ENCODE peak calls at places on chromosomes 11 and 22, in six cellular contexts. One of them, this sample, is unnamed.

GRCh38 chr22:50125029-50125428 is 35.2 kb downstream of the MOV10L1 start:
- DNase-seq in IMR-90: no peak
- DNase-seq in neuronal stem cell: no peak
- DNase-seq in trophoblast cell: no peak
- DNase-seq in mesenchymal stem cell: no peak
- DNase-seq in H1: no peak
- DNase-seq in this sample: no peak

GRCh38 chr11:328012-328411 is 7.4 kb upstream of the IFITM3 start:
- DNase-seq in IMR-90: no peak
- DNase-seq in neuronal stem cell: no peak
- DNase-seq in trophoblast cell: no peak
- DNase-seq in mesenchymal stem cell: no peak
- DNase-seq in H1: no peak
- DNase-seq in this sample: no peak

GRCh38 chr11:107598225-107599139 is 7.5 kb downstream of the ELMOD1 start:
- DNase-seq in IMR-90: no peak
- DNase-seq in neuronal stem cell: no peak
- DNase-seq in trophoblast cell: peak; percentile 41
- DNase-seq in mesenchymal stem cell: peak; percentile 24
- DNase-seq in H1: peak; percentile 69
- DNase-seq in this sample: peak; percentile 77

GRCh38 chr11:120326228-120326627 is 1.1 kb downstream of the TLCD5 start:
- DNase-seq in IMR-90: peak; percentile 86
- DNase-seq in neuronal stem cell: no peak
- DNase-seq in trophoblast cell: peak; percentile 86
- DNase-seq in mesenchymal stem cell: peak; percentile 85
- DNase-seq in H1: no peak
- DNase-seq in this sample: no peak

GRCh38 chr22:19740586-19740985 is 17.2 kb downstream of the GP1BB start:
- DNase-seq in IMR-90: no peak
- DNase-seq in neuronal stem cell: no peak
- DNase-seq in trophoblast cell: no peak
- DNase-seq in mesenchymal stem cell: no peak
- DNase-seq in H1: no peak
- DNase-seq in this sample: no peak

GRCh38 chr11:11076879-11077278 is 219.0 kb upstream of the ZBED5 start:
- DNase-seq in IMR-90: no peak
- DNase-seq in neuronal stem cell: no peak
- DNase-seq in trophoblast cell: no peak
- DNase-seq in mesenchymal stem cell: no peak
- DNase-seq in H1: no peak
- DNase-seq in this sample: no peak

GRCh38 chr11:127470485-127470884 is 469.9 kb upstream of the KIRREL3 start:
- DNase-seq in IMR-90: no peak
- DNase-seq in neuronal stem cell: no peak
- DNase-seq in trophoblast cell: peak; percentile 6
- DNase-seq in mesenchymal stem cell: peak; percentile 24
- DNase-seq in H1: peak; percentile 49
- DNase-seq in this sample: no peak

GRCh38 chr11:12074529-12075195 is 35.7 kb upstream of the MICAL2 start:
- DNase-seq in IMR-90: no peak
- DNase-seq in neuronal stem cell: no peak
- DNase-seq in trophoblast cell: peak; percentile 40
- DNase-seq in mesenchymal stem cell: peak; percentile 57
- DNase-seq in H1: no peak
- DNase-seq in this sample: no peak

GRCh38 chr22:22408731-22409696 is 99.5 kb downstream of the ZNF280B start:
- DNase-seq in IMR-90: peak; percentile 4
- DNase-seq in neuronal stem cell: peak; percentile 21
- DNase-seq in trophoblast cell: peak; percentile 96
- DNase-seq in mesenchymal stem cell: peak; percentile 18
- DNase-seq in H1: peak; percentile 69
- DNase-seq in this sample: peak; percentile 57

GRCh38 chr22:39925273-39925672 is 24.4 kb downstream of the GRAP2 start:
- DNase-seq in IMR-90: no peak
- DNase-seq in neuronal stem cell: no peak
- DNase-seq in trophoblast cell: no peak
- DNase-seq in mesenchymal stem cell: no peak
- DNase-seq in H1: no peak
- DNase-seq in this sample: no peak

GRCh38 chr11:112639469-112639868 is 321.8 kb upstream of the NCAM1 start:
- DNase-seq in IMR-90: no peak
- DNase-seq in neuronal stem cell: no peak
- DNase-seq in trophoblast cell: no peak
- DNase-seq in mesenchymal stem cell: no peak
- DNase-seq in H1: no peak
- DNase-seq in this sample: no peak

GRCh38 chr22:45859231-45860161 is 117.5 kb downstream of the WNT7B start:
- DNase-seq in IMR-90: peak; percentile 21
- DNase-seq in neuronal stem cell: no peak
- DNase-seq in trophoblast cell: peak; percentile 60
- DNase-seq in mesenchymal stem cell: no peak
- DNase-seq in H1: no peak
- DNase-seq in this sample: no peak

GRCh38 chr11:122202951-122203456 is 87.0 kb upstream of the BLID start:
- DNase-seq in IMR-90: peak; percentile 71
- DNase-seq in neuronal stem cell: peak; percentile 50
- DNase-seq in trophoblast cell: peak; percentile 78
- DNase-seq in mesenchymal stem cell: peak; percentile 76
- DNase-seq in H1: peak; percentile 91
- DNase-seq in this sample: peak; percentile 81

GRCh38 chr11:108854366-108854765 is 189.5 kb downstream of the DDX10 start:
- DNase-seq in IMR-90: no peak
- DNase-seq in neuronal stem cell: no peak
- DNase-seq in trophoblast cell: no peak
- DNase-seq in mesenchymal stem cell: peak; percentile 37
- DNase-seq in H1: no peak
- DNase-seq in this sample: no peak

GRCh38 chr22:24161909-24162308 is 19.4 kb upstream of the SUSD2 start:
- DNase-seq in IMR-90: no peak
- DNase-seq in neuronal stem cell: no peak
- DNase-seq in trophoblast cell: no peak
- DNase-seq in mesenchymal stem cell: no peak
- DNase-seq in H1: no peak
- DNase-seq in this sample: no peak

GRCh38 chr11:64355078-64355940 is 3.7 kb upstream of the RPS6KA4 start:
- DNase-seq in IMR-90: peak; percentile 77
- DNase-seq in neuronal stem cell: no peak
- DNase-seq in trophoblast cell: peak; percentile 85
- DNase-seq in mesenchymal stem cell: peak; percentile 88
- DNase-seq in H1: peak; percentile 85
- DNase-seq in this sample: peak; percentile 90

GRCh38 chr11:115548878-115549528 is 44.8 kb upstream of the CADM1 start:
- DNase-seq in IMR-90: no peak
- DNase-seq in neuronal stem cell: no peak
- DNase-seq in trophoblast cell: no peak
- DNase-seq in mesenchymal stem cell: no peak
- DNase-seq in H1: peak; percentile 60
- DNase-seq in this sample: peak; percentile 92

GRCh38 chr11:125401746-125402145 is 94.3 kb downstream of the FEZ1 start:
- DNase-seq in IMR-90: peak; percentile 26
- DNase-seq in neuronal stem cell: peak; percentile 51
- DNase-seq in trophoblast cell: no peak
- DNase-seq in mesenchymal stem cell: peak; percentile 16
- DNase-seq in H1: no peak
- DNase-seq in this sample: peak; percentile 64

GRCh38 chr11:2387266-2387982 is 10.3 kb downstream of the CD81 start:
- DNase-seq in IMR-90: peak; percentile 52
- DNase-seq in neuronal stem cell: no peak
- DNase-seq in trophoblast cell: no peak
- DNase-seq in mesenchymal stem cell: peak; percentile 47
- DNase-seq in H1: no peak
- DNase-seq in this sample: no peak

DNA sequence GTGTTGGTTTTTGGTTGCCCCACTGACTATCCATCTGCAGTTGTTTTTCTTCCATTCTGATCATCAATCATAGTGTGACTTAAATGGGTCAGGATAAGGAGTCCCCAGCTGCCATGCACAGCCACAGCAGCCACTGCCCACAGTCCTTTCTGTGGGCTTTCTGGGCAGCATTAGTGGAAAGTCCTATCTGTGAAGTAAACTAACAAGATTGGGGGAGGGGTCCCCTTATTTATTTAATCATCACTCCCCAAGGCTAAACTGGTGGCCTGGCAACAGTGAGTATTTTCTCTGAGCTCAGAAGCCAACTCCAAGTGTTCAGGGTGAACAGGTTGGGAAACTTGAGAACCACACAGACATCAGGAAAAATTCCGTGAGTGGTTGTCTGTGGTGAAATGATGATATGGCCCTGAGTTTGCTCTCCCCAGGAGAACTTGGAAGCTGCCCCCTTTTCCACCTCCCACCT is 145.0 kb downstream of the CCDC34 start:
- DNase-seq in IMR-90: peak; percentile 88
- DNase-seq in neuronal stem cell: no peak
- DNase-seq in trophoblast cell: peak; percentile 69
- DNase-seq in mesenchymal stem cell: peak; percentile 71
- DNase-seq in H1: peak; percentile 14
- DNase-seq in this sample: no peak
- H3K4ac ChIP-seq in IMR-90: peak overlapping the region; percentile 80
- H3K4ac ChIP-seq in neuronal stem cell: no peak overlapping the region
- H3K4ac ChIP-seq in trophoblast cell: no peak overlapping the region
- H3K4ac ChIP-seq in mesenchymal stem cell: no peak overlapping the region
- H3K4ac ChIP-seq in H1: no peak overlapping the region
- H3K4ac ChIP-seq in this sample: no peak overlapping the region

DNA sequence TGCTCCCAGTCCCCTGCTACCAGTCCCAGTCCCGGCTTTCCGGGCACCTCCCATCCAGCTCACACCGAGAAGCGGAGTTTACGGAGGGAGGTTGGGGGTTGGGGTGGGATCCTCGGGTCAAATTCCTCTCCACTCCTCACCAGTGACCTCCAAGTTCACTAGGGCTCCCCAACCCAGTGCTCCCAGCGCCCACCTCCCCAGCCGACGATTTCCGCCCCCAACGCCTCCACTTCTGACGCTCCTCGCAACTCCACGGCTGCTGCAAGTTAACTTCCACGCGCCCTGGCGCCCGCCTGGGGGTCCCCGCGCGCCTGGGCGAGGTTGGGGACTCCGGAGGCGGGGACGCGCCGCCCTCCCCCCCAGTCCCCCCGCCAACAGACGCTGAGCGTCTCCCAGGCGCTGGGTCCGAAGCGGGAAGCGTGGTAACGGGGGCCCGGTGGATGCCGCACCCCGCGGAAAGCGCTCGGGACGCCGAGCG is 526 bp downstream of the TPST2 start:
- DNase-seq in IMR-90: peak; percentile 12
- DNase-seq in neuronal stem cell: peak; percentile 17
- DNase-seq in trophoblast cell: no peak
- DNase-seq in mesenchymal stem cell: peak; percentile 37
- DNase-seq in H1: peak; percentile 61
- DNase-seq in this sample: no peak
- H2BK5ac ChIP-seq in IMR-90: peak overlapping the region; percentile 27
- H2BK5ac ChIP-seq in neuronal stem cell: peak overlapping the region; percentile 85
- H2BK5ac ChIP-seq in trophoblast cell: peak overlapping the region; percentile 68
- H2BK5ac ChIP-seq in mesenchymal stem cell: no peak overlapping the region
- H2BK5ac ChIP-seq in H1: peak overlapping the region; percentile 69
- H2BK5ac ChIP-seq in this sample: no peak overlapping the region

DNA sequence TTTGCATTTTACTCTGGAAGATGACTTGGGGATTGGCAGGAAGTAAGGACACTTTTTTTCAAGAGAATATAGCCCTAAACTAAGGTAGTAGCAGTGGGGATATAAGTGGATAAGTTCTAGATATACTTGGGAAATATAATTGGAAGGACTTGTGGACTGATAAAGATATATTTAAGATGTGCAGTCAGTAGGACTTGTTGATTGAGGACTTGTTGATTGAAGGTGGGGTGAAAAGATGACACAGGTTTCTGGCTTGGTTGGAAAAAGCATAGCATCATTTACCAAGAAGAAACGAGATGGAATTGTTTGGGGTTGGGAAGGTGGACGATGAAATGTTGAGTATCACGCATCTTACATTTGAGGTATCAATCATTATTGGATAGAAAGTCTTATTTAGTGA is 1.5 kb upstream of the TAF10 start:
- DNase-seq in IMR-90: no peak
- DNase-seq in neuronal stem cell: no peak
- DNase-seq in trophoblast cell: no peak
- DNase-seq in mesenchymal stem cell: no peak
- DNase-seq in H1: no peak
- DNase-seq in this sample: no peak
- H3K14ac ChIP-seq in IMR-90: no peak overlapping the region
- H3K14ac ChIP-seq in neuronal stem cell: no peak overlapping the region
- H3K14ac ChIP-seq in trophoblast cell: no peak overlapping the region
- H3K14ac ChIP-seq in mesenchymal stem cell: no peak overlapping the region
- H3K14ac ChIP-seq in H1: no peak overlapping the region
- H3K14ac ChIP-seq in this sample: no peak overlapping the region

GRCh38 chr22:42544686-42545085 is 9.1 kb upstream of the SERHL2 start:
- DNase-seq in IMR-90: peak; percentile 24
- DNase-seq in neuronal stem cell: no peak
- DNase-seq in trophoblast cell: peak; percentile 49
- DNase-seq in mesenchymal stem cell: no peak
- DNase-seq in H1: no peak
- DNase-seq in this sample: no peak

GRCh38 chr22:42553475-42554361 is at the start of gene SERHL2:
- DNase-seq in IMR-90: peak; percentile 55
- DNase-seq in neuronal stem cell: peak; percentile 78
- DNase-seq in trophoblast cell: peak; percentile 85
- DNase-seq in mesenchymal stem cell: peak; percentile 79
- DNase-seq in H1: peak; percentile 93
- DNase-seq in this sample: peak; percentile 98

GRCh38 chr22:42548597-42549328 is 5.0 kb upstream of the SERHL2 start:
- DNase-seq in IMR-90: no peak
- DNase-seq in neuronal stem cell: no peak
- DNase-seq in trophoblast cell: no peak
- DNase-seq in mesenchymal stem cell: no peak
- DNase-seq in H1: no peak
- DNase-seq in this sample: no peak

GRCh38 chr22:42547562-42547961 is 6.2 kb upstream of the SERHL2 start:
- DNase-seq in IMR-90: no peak
- DNase-seq in neuronal stem cell: no peak
- DNase-seq in trophoblast cell: no peak
- DNase-seq in mesenchymal stem cell: no peak
- DNase-seq in H1: no peak
- DNase-seq in this sample: no peak

DNA sequence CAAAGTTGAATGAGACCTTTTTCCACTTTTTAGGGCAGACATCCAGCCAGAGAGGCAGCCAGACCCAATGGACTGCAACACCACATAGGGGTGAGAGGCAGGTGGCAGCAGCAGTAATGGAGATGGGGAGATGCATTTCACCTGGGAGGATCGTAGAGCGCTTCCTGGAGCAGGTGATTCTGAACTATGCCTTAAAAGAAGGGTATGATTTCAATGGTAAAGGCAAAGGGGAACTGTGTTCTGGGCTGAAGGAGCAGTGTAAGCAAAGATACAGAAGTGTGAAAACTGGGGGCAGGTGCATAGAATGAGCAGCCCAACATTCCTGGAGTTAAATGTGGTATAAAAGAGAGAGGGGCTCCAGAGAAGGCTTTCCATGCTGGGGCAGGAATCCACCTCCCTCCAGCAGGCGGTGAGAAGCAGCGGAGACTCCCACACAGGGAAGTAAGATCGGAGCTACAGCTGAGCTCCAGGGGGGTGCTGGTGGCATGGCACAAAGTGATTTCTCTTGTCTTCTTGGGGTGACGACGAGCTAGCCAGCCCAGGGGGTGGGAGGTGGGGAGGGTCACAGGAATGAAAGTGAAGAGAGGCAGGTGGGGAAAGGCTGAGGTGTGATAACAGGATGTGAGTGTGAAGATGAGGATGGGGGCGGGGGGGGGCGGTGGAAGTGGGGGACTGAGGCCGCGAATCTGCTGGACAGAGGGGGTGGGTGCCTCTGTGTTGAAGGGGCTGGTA is 4.3 kb upstream of the SERHL2 start:
- DNase-seq in IMR-90: no peak
- DNase-seq in neuronal stem cell: no peak
- DNase-seq in trophoblast cell: no peak
- DNase-seq in mesenchymal stem cell: no peak
- DNase-seq in H1: no peak
- DNase-seq in this sample: no peak
- H3K4ac ChIP-seq in IMR-90: no peak overlapping the region
- H3K4ac ChIP-seq in neuronal stem cell: no peak overlapping the region
- H3K4ac ChIP-seq in trophoblast cell: no peak overlapping the region
- H3K4ac ChIP-seq in mesenchymal stem cell: no peak overlapping the region
- H3K4ac ChIP-seq in H1: no peak overlapping the region
- H3K4ac ChIP-seq in this sample: no peak overlapping the region